ENCODE peak calls at places on chromosomes 16 and 17, in nine cellular contexts. U is body of pancreas; V is upper lobe of right lung; Y is CD4-positive, alpha-beta T cell; K is pancreas; S is heart right ventricle; D is ovary; T is tibial artery; X is brain microvascular endothelial cell. B is an unnamed sample.

GRCh38 chr16:14187517-14188338 is 116.6 kb downstream of the MRTFB start:
- DNase-seq in V (no peak), Y (no peak), D (no peak), X (no peak), U (no peak), T (no peak), K (no peak), S (no peak), B (no peak)

GRCh38 chr17:57993471-57994365 is 5.7 kb upstream of the VEZF1 start:
- DNase-seq in X (no peak), T (no peak), Y (no peak), S (no peak), D (no peak), K (no peak), U (no peak), V (no peak), B (no peak)

GRCh38 chr17:65865715-65866425 is 304.4 kb upstream of the AXIN2 start:
- DNase-seq in K (no peak), U (no peak), T (no peak), V (no peak), X (no peak), Y (no peak), D (no peak), S (no peak), B (no peak)

GRCh38 chr16:85077039-85077438 is 35.2 kb downstream of the CIBAR2 start:
- DNase-seq in D (no peak), U (no peak), Y (no peak), V (no peak), K (no peak), X (no peak), S (no peak), T (no peak), B (no peak)

GRCh38 chr17:1963250-1963649 is 61.9 kb downstream of the RTN4RL1 start:
- DNase-seq in T (no peak), X (no peak), D (no peak), Y (no peak), S (no peak), V (no peak), K (no peak), U (no peak), B (no peak)

GRCh38 chr16:80804061-80804450 is 342 bp downstream of the CDYL2 start:
- DNase-seq in Y (peak; percentile 68), T (no peak), K (peak; percentile 49), U (peak; percentile 66), S (peak; percentile 34), X (peak; percentile 54), V (peak; percentile 85), D (peak; percentile 39), B (no peak)

GRCh38 chr17:8745586-8746500 is 1.2 kb upstream of the CCDC42 start:
- DNase-seq in Y (peak; percentile 84), V (peak; percentile 87), T (peak; percentile 86), X (peak; percentile 14), K (peak; percentile 69), U (peak; percentile 67), S (peak; percentile 71), D (peak; percentile 84), B (peak; percentile 59)

GRCh38 chr16:28183441-28183840 is 28.3 kb downstream of the XPO6 start:
- DNase-seq in Y (no peak), V (no peak), U (no peak), K (no peak), S (no peak), T (no peak), X (no peak), D (no peak), B (no peak)

GRCh38 chr17:75270218-75270965 is 639 bp downstream of the MIF4GD start:
- DNase-seq in T (peak; percentile 82), S (peak; percentile 65), U (peak; percentile 83), X (peak; percentile 48), K (peak; percentile 83), V (peak; percentile 89), Y (peak; percentile 53), D (peak; percentile 74), B (peak; percentile 74)

GRCh38 chr17:75267403-75268232 is 3.4 kb downstream of the MIF4GD start:
- DNase-seq in D (no peak), T (no peak), U (no peak), S (no peak), V (no peak), X (no peak), Y (no peak), K (no peak), B (no peak)

GRCh38 chr17:75270966-75271232 is at the start of gene MIF4GD:
- DNase-seq in X (no peak), K (no peak), U (no peak), T (no peak), Y (no peak), V (no peak), S (no peak), D (no peak), B (no peak)

GRCh38 chr17:75267146-75267402 is 4.0 kb downstream of the MIF4GD start:
- DNase-seq in T (no peak), U (no peak), X (no peak), Y (no peak), D (no peak), V (peak; percentile 73), K (no peak), S (no peak), B (no peak)

DNA sequence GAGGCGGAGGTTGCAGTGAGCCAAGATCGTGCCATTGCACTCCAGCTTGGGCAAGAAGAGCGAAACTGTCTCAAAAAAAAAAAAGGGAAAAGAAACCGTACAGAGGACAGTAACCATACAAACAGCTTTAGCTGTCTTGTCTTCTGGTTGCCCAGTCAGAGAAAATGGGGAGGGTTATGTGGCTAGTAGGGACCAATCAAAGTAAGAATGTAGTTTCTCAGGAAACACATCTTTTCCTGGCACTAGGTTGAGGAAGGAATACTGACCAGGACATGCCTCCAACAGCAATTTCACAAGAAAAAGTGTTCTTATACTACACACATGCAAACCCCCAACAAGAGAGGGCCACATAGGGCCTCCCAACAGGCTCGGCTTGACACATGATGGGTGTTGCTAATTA is 2.1 kb downstream of the MIF4GD start:
- DNase-seq in K (no peak), D (no peak), Y (no peak), X (no peak), T (no peak), U (no peak), S (no peak), V (no peak), B (no peak)
- H3K27ac ChIP-seq in K (no peak overlapping the region), D (no peak overlapping the region), Y (no peak overlapping the region), X (no peak overlapping the region), T (no peak overlapping the region), U (no peak overlapping the region), S (no peak overlapping the region), V (no peak overlapping the region), B (no peak overlapping the region)

DNA sequence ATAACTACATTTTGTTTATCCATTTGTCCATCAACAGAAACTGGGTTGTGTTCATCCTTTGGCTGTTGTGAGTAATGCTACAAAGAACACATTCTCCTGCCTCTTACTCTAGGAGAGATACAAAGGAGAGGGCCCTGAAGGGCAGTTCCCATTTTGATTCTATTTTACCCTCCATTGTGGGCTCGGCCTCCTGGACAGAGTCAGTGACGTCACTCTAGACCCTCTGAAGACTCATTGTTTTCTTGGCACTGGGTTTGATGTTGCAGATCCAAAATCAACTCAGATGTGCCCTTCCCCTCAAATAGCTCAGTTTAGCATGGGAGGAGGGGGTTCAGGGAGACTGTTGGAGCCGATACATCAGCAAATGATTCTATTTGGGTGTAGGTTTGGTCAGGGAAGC is 280.9 kb downstream of the UTP18 start:
- DNase-seq in U (no peak), K (no peak), S (no peak), X (no peak), V (no peak), D (no peak), T (no peak), Y (no peak), B (no peak)
- TF ChIP-seq CTCF in U (no peak), K (no peak), S (no peak), X (no peak), V (no peak), D (no peak), T (no peak), Y (no peak), B (no peak)

GRCh38 chr17:55321507-55322064 is 56.8 kb downstream of the HLF start:
- DNase-seq in X (no peak), K (no peak), V (no peak), S (no peak), T (no peak), D (no peak), U (no peak), Y (no peak), B (no peak)

GRCh38 chr17:55318715-55319487 is 54.1 kb downstream of the HLF start:
- DNase-seq in X (no peak), Y (no peak), K (no peak), T (no peak), S (no peak), D (no peak), V (no peak), U (no peak), B (no peak)

GRCh38 chr17:55320594-55321506 is 56.1 kb downstream of the HLF start:
- DNase-seq in V (no peak), X (no peak), T (no peak), S (no peak), Y (no peak), D (no peak), U (no peak), K (no peak), B (peak; percentile 13)

GRCh38 chr17:55318081-55318480 is 53.3 kb downstream of the HLF start:
- DNase-seq in X (no peak), S (no peak), Y (no peak), K (no peak), D (no peak), V (no peak), T (no peak), U (no peak), B (no peak)

DNA sequence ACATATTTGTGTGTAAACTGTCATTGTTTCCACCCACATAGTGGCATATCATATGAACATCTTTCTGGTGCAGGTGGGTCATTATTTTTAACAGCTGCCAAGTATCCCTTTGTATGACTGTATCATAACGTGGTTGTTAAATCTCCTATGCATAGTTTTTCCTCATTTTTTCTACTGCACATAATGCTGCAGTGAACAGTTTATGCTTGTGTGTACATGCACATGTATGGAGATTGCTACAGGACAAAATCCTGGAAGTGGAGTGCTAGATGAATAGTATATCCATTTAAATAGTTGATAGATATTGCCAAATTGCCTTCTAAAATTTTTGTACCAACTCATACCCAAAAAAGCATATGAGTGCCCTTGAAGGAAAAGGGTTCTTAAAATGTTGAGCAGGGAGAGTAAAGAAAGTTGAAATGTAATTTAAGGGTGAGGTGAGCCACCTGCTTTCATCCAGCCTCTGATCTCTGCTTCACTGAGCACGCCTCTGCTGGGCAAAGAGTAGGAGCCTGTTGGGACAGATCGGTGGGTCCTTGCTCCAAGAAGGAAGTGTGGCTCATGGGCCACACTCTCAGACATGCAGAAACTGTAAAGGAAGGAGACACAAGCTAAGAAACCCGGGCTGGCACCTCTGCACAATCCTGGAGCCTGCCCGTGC is 55.3 kb downstream of the HLF start:
- DNase-seq in X (no peak), Y (no peak), V (no peak), S (no peak), K (no peak), D (no peak), T (no peak), U (no peak), B (no peak)
- H3K27ac ChIP-seq in X (no peak overlapping the region), Y (no peak overlapping the region), V (no peak overlapping the region), S (no peak overlapping the region), K (no peak overlapping the region), D (no peak overlapping the region), T (no peak overlapping the region), U (no peak overlapping the region), B (peak overlapping the region; percentile 80)

DNA sequence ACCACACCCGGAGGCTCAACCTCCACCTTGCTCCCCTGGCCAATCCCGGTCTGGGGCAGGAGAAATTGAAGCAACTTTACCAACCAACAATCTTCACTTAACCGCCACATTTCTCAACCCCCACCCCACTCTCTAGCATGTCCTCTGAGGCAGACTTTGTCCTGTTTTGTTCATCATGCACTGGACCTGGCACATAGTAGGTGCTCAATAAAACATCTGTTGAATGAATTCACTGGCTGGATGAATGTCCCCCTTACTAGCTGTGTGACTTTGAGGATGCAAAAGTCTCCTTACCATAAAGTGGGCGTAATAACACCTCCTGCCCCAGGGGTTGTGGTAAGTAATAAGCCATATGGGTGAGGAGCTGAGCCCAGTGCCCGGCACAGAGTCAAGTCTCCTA is 5.8 kb downstream of the SPPL2C start:
- DNase-seq in X (no peak), T (no peak), Y (no peak), U (no peak), V (no peak), K (no peak), S (no peak), D (no peak), B (no peak)
- TF ChIP-seq CTCF in X (no peak), T (no peak), Y (no peak), U (no peak), V (no peak), K (no peak), S (no peak), D (no peak), B (no peak)